ENCODE peak calls at places on chromosomes 3 and 15, in eight cellular contexts. One of them, this sample, is unnamed.

GRCh38 chr3:32198714-32199113 is 39.8 kb upstream of the CMTM8 start:
- DNase-seq in activated CD8-positive, alpha-beta memory T cell treated with anti-CD3 and anti-CD28 coated beads for 4 hours: no peak
- DNase-seq in activated naive CD8-positive, alpha-beta T cell treated with anti-CD3 and anti-CD28 coated beads, Interleukin-2, amount 50 U/mL, for 24 hours: no peak
- DNase-seq in retina: no peak
- DNase-seq in HFFc6: no peak
- DNase-seq in endodermal cell: no peak
- DNase-seq in activated CD4-positive, alpha-beta T cell treated with anti-CD3 and anti-CD28 coated beads, Interleukin-2, amount 50 U/mL, for 24 hours: no peak
- DNase-seq in skeletal muscle cell: no peak
- DNase-seq in this sample: no peak

GRCh38 chr15:48925714-48926223 is 38.0 kb downstream of the SHC4 start:
- DNase-seq in activated CD8-positive, alpha-beta memory T cell treated with anti-CD3 and anti-CD28 coated beads for 4 hours: no peak
- DNase-seq in activated CD4-positive, alpha-beta T cell treated with anti-CD3 and anti-CD28 coated beads, Interleukin-2, amount 50 U/mL, for 24 hours: peak; percentile 11
- DNase-seq in retina: no peak
- DNase-seq in activated naive CD8-positive, alpha-beta T cell treated with anti-CD3 and anti-CD28 coated beads, Interleukin-2, amount 50 U/mL, for 24 hours: no peak
- DNase-seq in endodermal cell: no peak
- DNase-seq in skeletal muscle cell: peak; percentile 90
- DNase-seq in HFFc6: peak; percentile 93
- DNase-seq in this sample: no peak

GRCh38 chr15:100291106-100291505 is 50.7 kb downstream of the ADAMTS17 start:
- DNase-seq in activated CD8-positive, alpha-beta memory T cell treated with anti-CD3 and anti-CD28 coated beads for 4 hours: no peak
- DNase-seq in skeletal muscle cell: no peak
- DNase-seq in activated CD4-positive, alpha-beta T cell treated with anti-CD3 and anti-CD28 coated beads, Interleukin-2, amount 50 U/mL, for 24 hours: no peak
- DNase-seq in HFFc6: peak; percentile 10
- DNase-seq in endodermal cell: no peak
- DNase-seq in retina: no peak
- DNase-seq in activated naive CD8-positive, alpha-beta T cell treated with anti-CD3 and anti-CD28 coated beads, Interleukin-2, amount 50 U/mL, for 24 hours: no peak
- DNase-seq in this sample: no peak

GRCh38 chr15:27864719-27865118 is 234.4 kb downstream of the OCA2 start:
- DNase-seq in activated naive CD8-positive, alpha-beta T cell treated with anti-CD3 and anti-CD28 coated beads, Interleukin-2, amount 50 U/mL, for 24 hours: no peak
- DNase-seq in HFFc6: no peak
- DNase-seq in activated CD4-positive, alpha-beta T cell treated with anti-CD3 and anti-CD28 coated beads, Interleukin-2, amount 50 U/mL, for 24 hours: no peak
- DNase-seq in skeletal muscle cell: no peak
- DNase-seq in endodermal cell: no peak
- DNase-seq in retina: no peak
- DNase-seq in activated CD8-positive, alpha-beta memory T cell treated with anti-CD3 and anti-CD28 coated beads for 4 hours: no peak
- DNase-seq in this sample: no peak

GRCh38 chr15:91032919-91033803 is 10.8 kb upstream of the VPS33B start:
- DNase-seq in endodermal cell: peak; percentile 98
- DNase-seq in HFFc6: no peak
- DNase-seq in retina: peak; percentile 40
- DNase-seq in activated CD8-positive, alpha-beta memory T cell treated with anti-CD3 and anti-CD28 coated beads for 4 hours: no peak
- DNase-seq in activated CD4-positive, alpha-beta T cell treated with anti-CD3 and anti-CD28 coated beads, Interleukin-2, amount 50 U/mL, for 24 hours: peak; percentile 19
- DNase-seq in skeletal muscle cell: no peak
- DNase-seq in activated naive CD8-positive, alpha-beta T cell treated with anti-CD3 and anti-CD28 coated beads, Interleukin-2, amount 50 U/mL, for 24 hours: peak; percentile 65
- DNase-seq in this sample: no peak

GRCh38 chr15:40630313-40630712 is 36.3 kb downstream of the KNL1 start:
- DNase-seq in activated CD8-positive, alpha-beta memory T cell treated with anti-CD3 and anti-CD28 coated beads for 4 hours: no peak
- DNase-seq in endodermal cell: no peak
- DNase-seq in activated naive CD8-positive, alpha-beta T cell treated with anti-CD3 and anti-CD28 coated beads, Interleukin-2, amount 50 U/mL, for 24 hours: no peak
- DNase-seq in activated CD4-positive, alpha-beta T cell treated with anti-CD3 and anti-CD28 coated beads, Interleukin-2, amount 50 U/mL, for 24 hours: no peak
- DNase-seq in skeletal muscle cell: no peak
- DNase-seq in HFFc6: no peak
- DNase-seq in retina: no peak
- DNase-seq in this sample: no peak

GRCh38 chr3:23162939-23163338 is 40.2 kb upstream of the UBE2E2 start:
- DNase-seq in retina: no peak
- DNase-seq in activated naive CD8-positive, alpha-beta T cell treated with anti-CD3 and anti-CD28 coated beads, Interleukin-2, amount 50 U/mL, for 24 hours: no peak
- DNase-seq in endodermal cell: no peak
- DNase-seq in HFFc6: no peak
- DNase-seq in activated CD4-positive, alpha-beta T cell treated with anti-CD3 and anti-CD28 coated beads, Interleukin-2, amount 50 U/mL, for 24 hours: no peak
- DNase-seq in activated CD8-positive, alpha-beta memory T cell treated with anti-CD3 and anti-CD28 coated beads for 4 hours: no peak
- DNase-seq in skeletal muscle cell: no peak
- DNase-seq in this sample: no peak

GRCh38 chr15:92751528-92751927 is 96.0 kb upstream of the FAM174B start:
- DNase-seq in skeletal muscle cell: no peak
- DNase-seq in activated CD8-positive, alpha-beta memory T cell treated with anti-CD3 and anti-CD28 coated beads for 4 hours: no peak
- DNase-seq in retina: no peak
- DNase-seq in endodermal cell: no peak
- DNase-seq in activated naive CD8-positive, alpha-beta T cell treated with anti-CD3 and anti-CD28 coated beads, Interleukin-2, amount 50 U/mL, for 24 hours: no peak
- DNase-seq in HFFc6: no peak
- DNase-seq in activated CD4-positive, alpha-beta T cell treated with anti-CD3 and anti-CD28 coated beads, Interleukin-2, amount 50 U/mL, for 24 hours: no peak
- DNase-seq in this sample: no peak

GRCh38 chr15:84961707-84962106 is 19.9 kb upstream of the PDE8A start:
- DNase-seq in skeletal muscle cell: no peak
- DNase-seq in activated CD8-positive, alpha-beta memory T cell treated with anti-CD3 and anti-CD28 coated beads for 4 hours: no peak
- DNase-seq in activated CD4-positive, alpha-beta T cell treated with anti-CD3 and anti-CD28 coated beads, Interleukin-2, amount 50 U/mL, for 24 hours: no peak
- DNase-seq in retina: no peak
- DNase-seq in endodermal cell: no peak
- DNase-seq in activated naive CD8-positive, alpha-beta T cell treated with anti-CD3 and anti-CD28 coated beads, Interleukin-2, amount 50 U/mL, for 24 hours: no peak
- DNase-seq in HFFc6: no peak
- DNase-seq in this sample: no peak

GRCh38 chr3:38992117-38992779 is 59.5 kb downstream of the SCN11A start:
- DNase-seq in endodermal cell: no peak
- DNase-seq in retina: no peak
- DNase-seq in HFFc6: peak; percentile 83
- DNase-seq in activated CD8-positive, alpha-beta memory T cell treated with anti-CD3 and anti-CD28 coated beads for 4 hours: no peak
- DNase-seq in activated CD4-positive, alpha-beta T cell treated with anti-CD3 and anti-CD28 coated beads, Interleukin-2, amount 50 U/mL, for 24 hours: no peak
- DNase-seq in activated naive CD8-positive, alpha-beta T cell treated with anti-CD3 and anti-CD28 coated beads, Interleukin-2, amount 50 U/mL, for 24 hours: no peak
- DNase-seq in skeletal muscle cell: peak; percentile 50
- DNase-seq in this sample: no peak

GRCh38 chr3:141538568-141538967 is 51.7 kb downstream of the RASA2 start:
- DNase-seq in endodermal cell: no peak
- DNase-seq in activated naive CD8-positive, alpha-beta T cell treated with anti-CD3 and anti-CD28 coated beads, Interleukin-2, amount 50 U/mL, for 24 hours: no peak
- DNase-seq in HFFc6: no peak
- DNase-seq in activated CD4-positive, alpha-beta T cell treated with anti-CD3 and anti-CD28 coated beads, Interleukin-2, amount 50 U/mL, for 24 hours: no peak
- DNase-seq in activated CD8-positive, alpha-beta memory T cell treated with anti-CD3 and anti-CD28 coated beads for 4 hours: no peak
- DNase-seq in retina: no peak
- DNase-seq in skeletal muscle cell: no peak
- DNase-seq in this sample: no peak

GRCh38 chr3:188153949-188154757 is at the start of gene LPP:
- DNase-seq in endodermal cell: peak; percentile 91
- DNase-seq in HFFc6: peak; percentile 86
- DNase-seq in activated CD8-positive, alpha-beta memory T cell treated with anti-CD3 and anti-CD28 coated beads for 4 hours: peak; percentile 68
- DNase-seq in activated CD4-positive, alpha-beta T cell treated with anti-CD3 and anti-CD28 coated beads, Interleukin-2, amount 50 U/mL, for 24 hours: peak; percentile 54
- DNase-seq in retina: peak; percentile 80
- DNase-seq in activated naive CD8-positive, alpha-beta T cell treated with anti-CD3 and anti-CD28 coated beads, Interleukin-2, amount 50 U/mL, for 24 hours: peak; percentile 83
- DNase-seq in skeletal muscle cell: peak; percentile 34
- DNase-seq in this sample: no peak

GRCh38 chr3:13013994-13014754 is 59.1 kb downstream of the IQSEC1 start:
- DNase-seq in activated CD4-positive, alpha-beta T cell treated with anti-CD3 and anti-CD28 coated beads, Interleukin-2, amount 50 U/mL, for 24 hours: no peak
- DNase-seq in endodermal cell: no peak
- DNase-seq in activated CD8-positive, alpha-beta memory T cell treated with anti-CD3 and anti-CD28 coated beads for 4 hours: no peak
- DNase-seq in retina: no peak
- DNase-seq in activated naive CD8-positive, alpha-beta T cell treated with anti-CD3 and anti-CD28 coated beads, Interleukin-2, amount 50 U/mL, for 24 hours: peak; percentile 58
- DNase-seq in HFFc6: no peak
- DNase-seq in skeletal muscle cell: no peak
- DNase-seq in this sample: no peak

GRCh38 chr3:139588450-139588849 is 48.9 kb upstream of the RBP1 start:
- DNase-seq in activated CD8-positive, alpha-beta memory T cell treated with anti-CD3 and anti-CD28 coated beads for 4 hours: no peak
- DNase-seq in skeletal muscle cell: no peak
- DNase-seq in activated CD4-positive, alpha-beta T cell treated with anti-CD3 and anti-CD28 coated beads, Interleukin-2, amount 50 U/mL, for 24 hours: no peak
- DNase-seq in HFFc6: no peak
- DNase-seq in activated naive CD8-positive, alpha-beta T cell treated with anti-CD3 and anti-CD28 coated beads, Interleukin-2, amount 50 U/mL, for 24 hours: no peak
- DNase-seq in endodermal cell: peak; percentile 91
- DNase-seq in retina: no peak
- DNase-seq in this sample: no peak

GRCh38 chr3:33482126-33482525 is 41.9 kb upstream of the UBP1 start:
- DNase-seq in endodermal cell: no peak
- DNase-seq in activated CD4-positive, alpha-beta T cell treated with anti-CD3 and anti-CD28 coated beads, Interleukin-2, amount 50 U/mL, for 24 hours: no peak
- DNase-seq in HFFc6: no peak
- DNase-seq in activated CD8-positive, alpha-beta memory T cell treated with anti-CD3 and anti-CD28 coated beads for 4 hours: no peak
- DNase-seq in activated naive CD8-positive, alpha-beta T cell treated with anti-CD3 and anti-CD28 coated beads, Interleukin-2, amount 50 U/mL, for 24 hours: no peak
- DNase-seq in skeletal muscle cell: no peak
- DNase-seq in retina: no peak
- DNase-seq in this sample: peak; percentile 17

GRCh38 chr3:128366136-128366535 is 100.6 kb downstream of the DNAJB8 start:
- DNase-seq in activated CD4-positive, alpha-beta T cell treated with anti-CD3 and anti-CD28 coated beads, Interleukin-2, amount 50 U/mL, for 24 hours: no peak
- DNase-seq in retina: no peak
- DNase-seq in HFFc6: no peak
- DNase-seq in endodermal cell: no peak
- DNase-seq in activated CD8-positive, alpha-beta memory T cell treated with anti-CD3 and anti-CD28 coated beads for 4 hours: no peak
- DNase-seq in activated naive CD8-positive, alpha-beta T cell treated with anti-CD3 and anti-CD28 coated beads, Interleukin-2, amount 50 U/mL, for 24 hours: no peak
- DNase-seq in skeletal muscle cell: no peak
- DNase-seq in this sample: no peak

GRCh38 chr3:184523825-184524615 is 37.6 kb upstream of the EPHB3 start:
- DNase-seq in activated naive CD8-positive, alpha-beta T cell treated with anti-CD3 and anti-CD28 coated beads, Interleukin-2, amount 50 U/mL, for 24 hours: no peak
- DNase-seq in activated CD8-positive, alpha-beta memory T cell treated with anti-CD3 and anti-CD28 coated beads for 4 hours: no peak
- DNase-seq in retina: no peak
- DNase-seq in endodermal cell: peak; percentile 69
- DNase-seq in HFFc6: peak; percentile 42
- DNase-seq in skeletal muscle cell: peak; percentile 19
- DNase-seq in activated CD4-positive, alpha-beta T cell treated with anti-CD3 and anti-CD28 coated beads, Interleukin-2, amount 50 U/mL, for 24 hours: no peak
- DNase-seq in this sample: no peak

GRCh38 chr3:46896386-46896785 is 18.9 kb downstream of the PTH1R start:
- DNase-seq in skeletal muscle cell: no peak
- DNase-seq in activated CD4-positive, alpha-beta T cell treated with anti-CD3 and anti-CD28 coated beads, Interleukin-2, amount 50 U/mL, for 24 hours: no peak
- DNase-seq in retina: no peak
- DNase-seq in activated naive CD8-positive, alpha-beta T cell treated with anti-CD3 and anti-CD28 coated beads, Interleukin-2, amount 50 U/mL, for 24 hours: no peak
- DNase-seq in activated CD8-positive, alpha-beta memory T cell treated with anti-CD3 and anti-CD28 coated beads for 4 hours: no peak
- DNase-seq in endodermal cell: no peak
- DNase-seq in HFFc6: no peak
- DNase-seq in this sample: no peak

GRCh38 chr3:112334709-112335108 is 1.8 kb downstream of the CD200 start:
- DNase-seq in activated naive CD8-positive, alpha-beta T cell treated with anti-CD3 and anti-CD28 coated beads, Interleukin-2, amount 50 U/mL, for 24 hours: no peak
- DNase-seq in endodermal cell: no peak
- DNase-seq in activated CD8-positive, alpha-beta memory T cell treated with anti-CD3 and anti-CD28 coated beads for 4 hours: no peak
- DNase-seq in HFFc6: no peak
- DNase-seq in retina: no peak
- DNase-seq in skeletal muscle cell: no peak
- DNase-seq in activated CD4-positive, alpha-beta T cell treated with anti-CD3 and anti-CD28 coated beads, Interleukin-2, amount 50 U/mL, for 24 hours: no peak
- DNase-seq in this sample: no peak

GRCh38 chr3:17473761-17474160 is 268.7 kb downstream of the TBC1D5 start:
- DNase-seq in endodermal cell: no peak
- DNase-seq in skeletal muscle cell: no peak
- DNase-seq in retina: no peak
- DNase-seq in activated naive CD8-positive, alpha-beta T cell treated with anti-CD3 and anti-CD28 coated beads, Interleukin-2, amount 50 U/mL, for 24 hours: no peak
- DNase-seq in activated CD8-positive, alpha-beta memory T cell treated with anti-CD3 and anti-CD28 coated beads for 4 hours: no peak
- DNase-seq in HFFc6: no peak
- DNase-seq in activated CD4-positive, alpha-beta T cell treated with anti-CD3 and anti-CD28 coated beads, Interleukin-2, amount 50 U/mL, for 24 hours: no peak
- DNase-seq in this sample: no peak

GRCh38 chr15:74203914-74204431 is 1.4 kb upstream of the STRA6 start:
- DNase-seq in activated CD8-positive, alpha-beta memory T cell treated with anti-CD3 and anti-CD28 coated beads for 4 hours: no peak
- DNase-seq in retina: peak; percentile 59
- DNase-seq in endodermal cell: peak; percentile 85
- DNase-seq in skeletal muscle cell: peak; percentile 63
- DNase-seq in HFFc6: peak; percentile 56
- DNase-seq in activated naive CD8-positive, alpha-beta T cell treated with anti-CD3 and anti-CD28 coated beads, Interleukin-2, amount 50 U/mL, for 24 hours: no peak
- DNase-seq in activated CD4-positive, alpha-beta T cell treated with anti-CD3 and anti-CD28 coated beads, Interleukin-2, amount 50 U/mL, for 24 hours: no peak
- DNase-seq in this sample: no peak

GRCh38 chr15:56723787-56724186 is 9.5 kb downstream of the ZNF280D start:
- DNase-seq in skeletal muscle cell: no peak
- DNase-seq in activated naive CD8-positive, alpha-beta T cell treated with anti-CD3 and anti-CD28 coated beads, Interleukin-2, amount 50 U/mL, for 24 hours: no peak
- DNase-seq in activated CD8-positive, alpha-beta memory T cell treated with anti-CD3 and anti-CD28 coated beads for 4 hours: no peak
- DNase-seq in retina: no peak
- DNase-seq in endodermal cell: no peak
- DNase-seq in HFFc6: no peak
- DNase-seq in activated CD4-positive, alpha-beta T cell treated with anti-CD3 and anti-CD28 coated beads, Interleukin-2, amount 50 U/mL, for 24 hours: no peak
- DNase-seq in this sample: no peak

GRCh38 chr3:40869013-40869412 is 330.3 kb upstream of the CTNNB1 start:
- DNase-seq in skeletal muscle cell: no peak
- DNase-seq in activated naive CD8-positive, alpha-beta T cell treated with anti-CD3 and anti-CD28 coated beads, Interleukin-2, amount 50 U/mL, for 24 hours: no peak
- DNase-seq in retina: no peak
- DNase-seq in endodermal cell: peak; percentile 61
- DNase-seq in HFFc6: no peak
- DNase-seq in activated CD8-positive, alpha-beta memory T cell treated with anti-CD3 and anti-CD28 coated beads for 4 hours: no peak
- DNase-seq in activated CD4-positive, alpha-beta T cell treated with anti-CD3 and anti-CD28 coated beads, Interleukin-2, amount 50 U/mL, for 24 hours: no peak
- DNase-seq in this sample: no peak

GRCh38 chr15:58070801-58071418 is 5.4 kb upstream of the ALDH1A2 start:
- DNase-seq in activated CD4-positive, alpha-beta T cell treated with anti-CD3 and anti-CD28 coated beads, Interleukin-2, amount 50 U/mL, for 24 hours: peak; percentile 24
- DNase-seq in skeletal muscle cell: peak; percentile 9
- DNase-seq in endodermal cell: peak; percentile 84
- DNase-seq in activated naive CD8-positive, alpha-beta T cell treated with anti-CD3 and anti-CD28 coated beads, Interleukin-2, amount 50 U/mL, for 24 hours: peak; percentile 65
- DNase-seq in HFFc6: peak; percentile 19
- DNase-seq in activated CD8-positive, alpha-beta memory T cell treated with anti-CD3 and anti-CD28 coated beads for 4 hours: no peak
- DNase-seq in retina: peak; percentile 65
- DNase-seq in this sample: peak; percentile 8

GRCh38 chr15:71601038-71601869 is 209.1 kb upstream of the NR2E3 start:
- DNase-seq in activated CD8-positive, alpha-beta memory T cell treated with anti-CD3 and anti-CD28 coated beads for 4 hours: no peak
- DNase-seq in HFFc6: no peak
- DNase-seq in endodermal cell: no peak
- DNase-seq in retina: no peak
- DNase-seq in activated naive CD8-positive, alpha-beta T cell treated with anti-CD3 and anti-CD28 coated beads, Interleukin-2, amount 50 U/mL, for 24 hours: no peak
- DNase-seq in activated CD4-positive, alpha-beta T cell treated with anti-CD3 and anti-CD28 coated beads, Interleukin-2, amount 50 U/mL, for 24 hours: no peak
- DNase-seq in skeletal muscle cell: no peak
- DNase-seq in this sample: no peak

GRCh38 chr15:64249842-64250575 is 87.2 kb upstream of the PPIB start:
- DNase-seq in retina: no peak
- DNase-seq in skeletal muscle cell: no peak
- DNase-seq in activated CD4-positive, alpha-beta T cell treated with anti-CD3 and anti-CD28 coated beads, Interleukin-2, amount 50 U/mL, for 24 hours: no peak
- DNase-seq in activated CD8-positive, alpha-beta memory T cell treated with anti-CD3 and anti-CD28 coated beads for 4 hours: no peak
- DNase-seq in HFFc6: peak; percentile 21
- DNase-seq in activated naive CD8-positive, alpha-beta T cell treated with anti-CD3 and anti-CD28 coated beads, Interleukin-2, amount 50 U/mL, for 24 hours: no peak
- DNase-seq in endodermal cell: no peak
- DNase-seq in this sample: peak; percentile 5

GRCh38 chr3:128855574-128855973 is 23.8 kb upstream of the ACAD9 start:
- DNase-seq in activated naive CD8-positive, alpha-beta T cell treated with anti-CD3 and anti-CD28 coated beads, Interleukin-2, amount 50 U/mL, for 24 hours: no peak
- DNase-seq in activated CD8-positive, alpha-beta memory T cell treated with anti-CD3 and anti-CD28 coated beads for 4 hours: no peak
- DNase-seq in activated CD4-positive, alpha-beta T cell treated with anti-CD3 and anti-CD28 coated beads, Interleukin-2, amount 50 U/mL, for 24 hours: no peak
- DNase-seq in endodermal cell: no peak
- DNase-seq in HFFc6: no peak
- DNase-seq in skeletal muscle cell: no peak
- DNase-seq in retina: no peak
- DNase-seq in this sample: no peak

GRCh38 chr15:90300988-90301715 is 35.7 kb downstream of the NGRN start:
- DNase-seq in activated CD4-positive, alpha-beta T cell treated with anti-CD3 and anti-CD28 coated beads, Interleukin-2, amount 50 U/mL, for 24 hours: peak; percentile 46
- DNase-seq in endodermal cell: peak; percentile 97
- DNase-seq in HFFc6: peak; percentile 10
- DNase-seq in activated CD8-positive, alpha-beta memory T cell treated with anti-CD3 and anti-CD28 coated beads for 4 hours: peak; percentile 29
- DNase-seq in activated naive CD8-positive, alpha-beta T cell treated with anti-CD3 and anti-CD28 coated beads, Interleukin-2, amount 50 U/mL, for 24 hours: peak; percentile 73
- DNase-seq in retina: peak; percentile 65
- DNase-seq in skeletal muscle cell: no peak
- DNase-seq in this sample: no peak

GRCh38 chr15:40301467-40302179 is 6.1 kb downstream of the PLCB2 start:
- DNase-seq in activated CD8-positive, alpha-beta memory T cell treated with anti-CD3 and anti-CD28 coated beads for 4 hours: no peak
- DNase-seq in skeletal muscle cell: no peak
- DNase-seq in endodermal cell: peak; percentile 89
- DNase-seq in retina: no peak
- DNase-seq in HFFc6: no peak
- DNase-seq in activated naive CD8-positive, alpha-beta T cell treated with anti-CD3 and anti-CD28 coated beads, Interleukin-2, amount 50 U/mL, for 24 hours: no peak
- DNase-seq in activated CD4-positive, alpha-beta T cell treated with anti-CD3 and anti-CD28 coated beads, Interleukin-2, amount 50 U/mL, for 24 hours: no peak
- DNase-seq in this sample: no peak

GRCh38 chr15:74817370-74817737 is 4.7 kb downstream of the LMAN1L start:
- DNase-seq in activated naive CD8-positive, alpha-beta T cell treated with anti-CD3 and anti-CD28 coated beads, Interleukin-2, amount 50 U/mL, for 24 hours: no peak
- DNase-seq in activated CD4-positive, alpha-beta T cell treated with anti-CD3 and anti-CD28 coated beads, Interleukin-2, amount 50 U/mL, for 24 hours: no peak
- DNase-seq in retina: peak; percentile 56
- DNase-seq in endodermal cell: peak; percentile 76
- DNase-seq in skeletal muscle cell: no peak
- DNase-seq in HFFc6: peak; percentile 66
- DNase-seq in activated CD8-positive, alpha-beta memory T cell treated with anti-CD3 and anti-CD28 coated beads for 4 hours: no peak
- DNase-seq in this sample: no peak

GRCh38 chr15:51736646-51737537 is 563 bp downstream of the LYSMD2 start:
- DNase-seq in activated CD4-positive, alpha-beta T cell treated with anti-CD3 and anti-CD28 coated beads, Interleukin-2, amount 50 U/mL, for 24 hours: peak; percentile 54
- DNase-seq in skeletal muscle cell: no peak
- DNase-seq in retina: peak; percentile 57
- DNase-seq in endodermal cell: peak; percentile 76
- DNase-seq in activated CD8-positive, alpha-beta memory T cell treated with anti-CD3 and anti-CD28 coated beads for 4 hours: no peak
- DNase-seq in HFFc6: no peak
- DNase-seq in activated naive CD8-positive, alpha-beta T cell treated with anti-CD3 and anti-CD28 coated beads, Interleukin-2, amount 50 U/mL, for 24 hours: peak; percentile 58
- DNase-seq in this sample: no peak

GRCh38 chr15:79035111-79035601 is 55.4 kb downstream of the RASGRF1 start:
- DNase-seq in HFFc6: peak; percentile 33
- DNase-seq in activated CD8-positive, alpha-beta memory T cell treated with anti-CD3 and anti-CD28 coated beads for 4 hours: no peak
- DNase-seq in retina: no peak
- DNase-seq in skeletal muscle cell: no peak
- DNase-seq in activated CD4-positive, alpha-beta T cell treated with anti-CD3 and anti-CD28 coated beads, Interleukin-2, amount 50 U/mL, for 24 hours: no peak
- DNase-seq in activated naive CD8-positive, alpha-beta T cell treated with anti-CD3 and anti-CD28 coated beads, Interleukin-2, amount 50 U/mL, for 24 hours: no peak
- DNase-seq in endodermal cell: peak; percentile 77
- DNase-seq in this sample: no peak

GRCh38 chr3:98557324-98558010 is 25.7 kb downstream of the GPR15 start:
- DNase-seq in activated CD8-positive, alpha-beta memory T cell treated with anti-CD3 and anti-CD28 coated beads for 4 hours: no peak
- DNase-seq in HFFc6: no peak
- DNase-seq in endodermal cell: no peak
- DNase-seq in retina: no peak
- DNase-seq in skeletal muscle cell: no peak
- DNase-seq in activated CD4-positive, alpha-beta T cell treated with anti-CD3 and anti-CD28 coated beads, Interleukin-2, amount 50 U/mL, for 24 hours: peak; percentile 72
- DNase-seq in activated naive CD8-positive, alpha-beta T cell treated with anti-CD3 and anti-CD28 coated beads, Interleukin-2, amount 50 U/mL, for 24 hours: peak; percentile 32
- DNase-seq in this sample: no peak

GRCh38 chr3:62708642-62709041 is 166.6 kb downstream of the CADPS start:
- DNase-seq in activated naive CD8-positive, alpha-beta T cell treated with anti-CD3 and anti-CD28 coated beads, Interleukin-2, amount 50 U/mL, for 24 hours: no peak
- DNase-seq in retina: peak; percentile 72
- DNase-seq in endodermal cell: peak; percentile 47
- DNase-seq in activated CD8-positive, alpha-beta memory T cell treated with anti-CD3 and anti-CD28 coated beads for 4 hours: no peak
- DNase-seq in activated CD4-positive, alpha-beta T cell treated with anti-CD3 and anti-CD28 coated beads, Interleukin-2, amount 50 U/mL, for 24 hours: no peak
- DNase-seq in skeletal muscle cell: no peak
- DNase-seq in HFFc6: no peak
- DNase-seq in this sample: no peak